ENCODE peak calls at places on chromosomes 7 and 10, in nine cellular contexts. I, P, X, Q, E, C, Z, U and M are unnamed samples.

GRCh38 chr10:31315453-31315852 is 3.6 kb upstream of the ZEB1 start:
- DNase-seq in Z (no peak), Q (no peak), X (no peak), E (no peak), U (no peak), C (no peak), P (no peak), I (no peak), M (no peak)

GRCh38 chr10:102970497-102970896 is 52.4 kb downstream of the CNNM2 start:
- DNase-seq in I (no peak), E (no peak), C (no peak), Z (no peak), U (no peak), P (no peak), Q (no peak), X (no peak), M (no peak)

GRCh38 chr7:1101580-1102431 is 13.9 kb downstream of the GPER1 start:
- DNase-seq in E (no peak), U (no peak), Z (no peak), C (peak), X (no peak), P (no peak), I (no peak), Q (no peak), M (no peak)

GRCh38 chr7:24573554-24574338 is 494 bp downstream of the PALS2 start:
- DNase-seq in U (peak), X (peak), E (peak), I (peak), C (peak), P (peak), Z (peak), Q (peak), M (peak)

GRCh38 chr7:28865494-28866257 is 92.5 kb downstream of the TRIL start:
- DNase-seq in X (no peak), U (no peak), E (no peak), I (no peak), Q (no peak), C (no peak), Z (peak), P (no peak), M (no peak)

GRCh38 chr10:97573021-97573420 is 442 bp downstream of the ANKRD2 start:
- DNase-seq in U (no peak), X (no peak), P (no peak), I (peak), Q (no peak), E (no peak), Z (no peak), C (peak), M (no peak)

GRCh38 chr10:29698766-29699490 is 64.2 kb upstream of the SVIL start:
- DNase-seq in U (no peak), X (no peak), P (no peak), C (no peak), E (no peak), Q (no peak), Z (no peak), I (no peak), M (no peak)

GRCh38 chr10:44569193-44570091 is 184.5 kb upstream of the CXCL12 start:
- DNase-seq in I (no peak), Z (no peak), Q (no peak), U (no peak), X (no peak), C (no peak), P (no peak), E (no peak), M (no peak)

GRCh38 chr7:120842131-120842621 is 15.8 kb downstream of the TSPAN12 start:
- DNase-seq in I (no peak), Z (no peak), E (no peak), P (no peak), C (no peak), X (no peak), Q (no peak), U (peak), M (no peak)

GRCh38 chr7:116779921-116780320 is 82.5 kb upstream of the CAPZA2 start:
- DNase-seq in C (no peak), E (no peak), I (no peak), Z (no peak), P (no peak), X (no peak), Q (no peak), U (no peak), M (no peak)

GRCh38 chr7:134737561-134738353 is 41.7 kb upstream of the CALD1 start:
- DNase-seq in E (no peak), U (no peak), C (no peak), Q (no peak), P (no peak), Z (peak), I (no peak), X (no peak), M (no peak)

GRCh38 chr10:120996456-120997053 is 145.4 kb downstream of the WDR11 start:
- DNase-seq in X (no peak), C (no peak), P (no peak), E (no peak), Q (no peak), I (no peak), Z (no peak), U (no peak), M (no peak)

GRCh38 chr7:130009848-130010688 is 41.1 kb downstream of the ZC3HC1 start:
- DNase-seq in Q (no peak), P (no peak), Z (no peak), U (no peak), C (peak), X (no peak), I (peak), E (no peak), M (peak)

GRCh38 chr7:101553018-101553770 is 75.9 kb downstream of the MYL10 start:
- DNase-seq in P (no peak), X (no peak), U (no peak), E (peak), I (no peak), C (peak), Q (no peak), Z (no peak), M (no peak)

GRCh38 chr10:71520042-71520441 is 123.3 kb downstream of the CDH23 start:
- DNase-seq in Z (no peak), C (no peak), Q (no peak), I (no peak), X (no peak), E (no peak), U (no peak), P (no peak), M (no peak)

GRCh38 chr7:65448824-65449504 is 75.3 kb downstream of the ZNF92 start:
- DNase-seq in I (peak), U (no peak), E (no peak), C (no peak), Z (peak), P (no peak), X (no peak), Q (no peak), M (peak)

GRCh38 chr10:50398823-50399222 is 147.5 kb upstream of the ASAH2 start:
- DNase-seq in C (no peak), P (no peak), Z (no peak), I (no peak), Q (no peak), U (no peak), E (no peak), X (no peak), M (no peak)

GRCh38 chr7:159144756-159145543 is at the start of gene VIPR2:
- DNase-seq in E (peak), C (peak), X (peak), Z (no peak), I (no peak), P (no peak), Q (peak), U (peak), M (no peak)

GRCh38 chr10:1103551-1103950 is 47.4 kb downstream of the WDR37 start:
- DNase-seq in X (no peak), C (no peak), I (no peak), U (no peak), Z (no peak), P (no peak), Q (no peak), E (no peak), M (no peak)

GRCh38 chr7:150327308-150327707 is 4.0 kb upstream of the ACTR3C start:
- DNase-seq in U (no peak), E (no peak), C (no peak), X (no peak), Q (no peak), Z (no peak), I (no peak), P (no peak), M (no peak)

GRCh38 chr10:36412942-36413341 is 712.5 kb upstream of the ANKRD30A start:
- DNase-seq in U (no peak), P (no peak), Z (no peak), E (no peak), Q (no peak), X (no peak), I (peak), C (no peak), M (peak)

DNA sequence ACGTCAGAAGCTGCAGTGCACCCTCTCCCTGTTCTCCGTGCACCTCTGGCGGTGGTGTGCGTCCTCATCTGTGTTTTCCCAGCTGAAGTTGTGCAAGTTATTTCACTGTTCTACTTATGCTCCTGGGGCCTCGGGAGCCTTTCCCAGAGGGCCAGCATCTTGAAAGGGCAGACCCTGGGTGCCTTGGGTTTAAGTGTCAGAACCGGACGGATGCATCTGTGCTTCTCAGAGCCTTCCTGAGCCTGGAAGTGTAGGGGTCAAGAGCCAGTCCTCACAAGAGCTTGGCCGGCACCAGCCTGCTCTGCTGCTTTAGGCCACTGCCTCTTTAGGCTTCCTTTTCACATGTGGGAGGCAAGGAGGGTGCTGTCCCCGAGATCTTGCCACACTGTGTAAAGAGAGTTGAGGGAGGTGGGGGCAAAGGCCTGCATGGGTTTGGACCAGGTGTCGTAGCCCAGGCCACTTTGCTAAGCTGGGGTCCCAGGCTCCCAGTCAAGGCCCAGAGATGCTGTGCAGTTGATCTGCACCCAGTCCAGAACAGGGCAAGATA is 128.9 kb upstream of the NPS start:
- DNase-seq in I (no peak), Z (no peak), X (no peak), E (no peak), U (no peak), P (no peak), C (peak), Q (no peak), M (no peak)
- H3K27ac ChIP-seq in I (no peak), Z (no peak), X (no peak), E (no peak), U (no peak), P (no peak), C (no peak), Q (no peak), M (no peak)

GRCh38 chr10:75095631-75096030 is 15.8 kb upstream of the SAMD8 start:
- DNase-seq in X (no peak), I (no peak), P (no peak), U (no peak), C (no peak), Q (no peak), E (no peak), Z (no peak), M (no peak)

GRCh38 chr10:75098902-75099673 is 12.4 kb upstream of the SAMD8 start:
- DNase-seq in Q (no peak), C (no peak), P (no peak), U (no peak), I (no peak), E (no peak), X (no peak), Z (no peak), M (no peak)

GRCh38 chr10:75096749-75097148 is 14.7 kb upstream of the SAMD8 start:
- DNase-seq in X (no peak), E (no peak), Q (no peak), P (no peak), I (no peak), Z (no peak), C (no peak), U (no peak), M (no peak)

GRCh38 chr10:75099952-75100763 is 11.3 kb upstream of the SAMD8 start:
- DNase-seq in C (peak), Z (peak), Q (peak), P (peak), I (peak), E (peak), X (peak), U (peak), M (peak)

DNA sequence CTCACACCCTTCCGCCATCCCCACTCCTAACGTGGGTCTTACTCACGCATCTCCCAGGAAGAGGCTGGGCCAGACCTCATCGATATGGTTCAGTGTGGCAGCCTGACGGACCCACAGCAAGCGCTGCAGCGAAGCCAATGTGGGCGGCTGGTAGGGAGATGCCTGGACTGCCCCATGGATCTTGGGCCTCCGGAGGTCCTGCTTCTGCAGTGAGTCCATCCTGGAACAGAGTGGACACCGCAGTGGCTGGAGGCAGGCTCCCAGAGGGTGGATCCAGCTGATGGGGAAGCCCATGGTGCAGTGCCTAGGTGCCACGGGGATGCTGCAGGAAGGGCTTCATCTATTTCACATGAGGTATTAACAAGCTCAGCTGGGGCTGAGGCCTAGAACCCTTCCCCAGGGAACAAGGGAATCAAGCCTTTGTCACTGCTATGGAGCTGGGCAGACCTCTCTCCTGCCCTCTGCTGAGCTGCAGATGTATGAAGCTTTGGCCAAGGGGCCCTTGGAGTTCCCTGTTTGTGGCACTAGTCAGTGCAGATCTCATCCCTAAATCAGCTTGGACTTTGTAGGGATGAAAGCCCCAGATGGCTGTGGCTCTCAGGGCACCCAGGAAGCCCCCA is 13.7 kb upstream of the SAMD8 start:
- DNase-seq in U (no peak), C (no peak), I (peak), Z (peak), P (no peak), E (peak), Q (no peak), X (no peak), M (no peak)
- TF ChIP-seq CTCF in U (no peak), C (no peak), I (no peak), Z (peak), P (no peak), E (peak), Q (no peak), X (no peak), M (no peak)

DNA sequence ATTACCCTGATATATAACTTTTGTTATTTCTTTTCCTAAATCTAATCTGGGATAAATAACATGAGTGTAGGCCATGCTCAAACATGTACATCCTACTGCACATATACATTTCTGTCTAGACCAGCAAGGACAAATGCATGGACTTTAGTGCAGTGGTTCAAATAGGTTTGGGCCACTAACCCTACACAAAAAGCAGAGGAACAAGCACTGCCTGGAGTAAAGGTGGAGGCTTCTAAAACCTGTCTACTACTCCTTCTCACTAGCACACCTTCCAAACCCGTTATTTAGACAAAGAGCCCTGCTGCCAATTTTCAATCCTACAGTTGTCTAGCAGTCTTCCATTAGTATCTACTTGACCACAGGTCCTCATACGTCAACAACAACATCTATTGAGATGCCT is 34.8 kb downstream of the SGCE start:
- DNase-seq in I (no peak), E (no peak), X (no peak), C (no peak), Q (no peak), Z (no peak), U (no peak), P (no peak), M (no peak)
- H3K27ac ChIP-seq in I (no peak), E (no peak), X (no peak), C (no peak), Q (no peak), Z (no peak), U (no peak), P (no peak), M (no peak)

GRCh38 chr10:109025187-109025586 is 898.1 kb downstream of the XPNPEP1 start:
- DNase-seq in P (no peak), X (no peak), Q (no peak), I (no peak), E (no peak), C (no peak), Z (no peak), U (no peak), M (no peak)
- TF ChIP-seq CTCF in P (no peak), X (no peak), Q (no peak), I (no peak), E (no peak), C (no peak), Z (no peak), U (no peak), M (no peak)

GRCh38 chr7:139094030-139094429 is 15.5 kb downstream of the ZC3HAV1 start:
- DNase-seq in X (no peak), E (no peak), U (no peak), P (no peak), Z (no peak), C (no peak), I (no peak), Q (no peak), M (no peak)
- H3K27ac ChIP-seq in X (peak), E (no peak), U (no peak), P (peak), Z (no peak), C (peak), I (no peak), Q (peak), M (no peak)

GRCh38 chr7:151432658-151433521 is 7.1 kb downstream of the CRYGN start:
- DNase-seq in Q (peak), P (no peak), E (no peak), U (no peak), I (no peak), C (no peak), Z (no peak), X (peak), M (no peak)
- TF ChIP-seq CTCF in Q (peak), P (no peak), E (peak), U (peak), I (no peak), C (peak), Z (peak), X (peak), M (no peak)